ENCODE peak calls at places on chromosomes 5 and 9, in four cellular contexts. Q, R, W and Z are unnamed samples.

GRCh38 chr5:865771-866170 is 15.0 kb upstream of the ZDHHC11 start:
- DNase-seq in Q (no peak), R (no peak), W (no peak), Z (no peak)

GRCh38 chr5:7377761-7378160 is 18.2 kb upstream of the ADCY2 start:
- DNase-seq in Q (no peak), R (no peak), W (no peak), Z (no peak)

GRCh38 chr5:126070481-126070880 is 352.7 kb upstream of the GRAMD2B start:
- DNase-seq in Q (no peak), R (no peak), W (no peak), Z (no peak)

GRCh38 chr9:93097496-93098205 is 1.6 kb downstream of the CARD19 start:
- DNase-seq in Q (no peak), R (peak), W (no peak), Z (no peak)

GRCh38 chr9:82354260-82354659 is 365.7 kb downstream of the SPATA31D1 start:
- DNase-seq in Q (no peak), R (no peak), W (no peak), Z (no peak)

GRCh38 chr9:94084314-94084713 is at the start of gene PTPDC1:
- DNase-seq in Q (peak), R (no peak), W (no peak), Z (peak)

GRCh38 chr5:140041492-140042421 is 1.3 kb downstream of the NRG2 start:
- DNase-seq in Q (peak), R (peak), W (peak), Z (no peak)

GRCh38 chr5:151686673-151687378 is at the start of gene SPARC:
- DNase-seq in Q (peak), R (peak), W (peak), Z (peak)

GRCh38 chr5:146521403-146522106 is 5.6 kb upstream of the GPR151 start:
- DNase-seq in Q (no peak), R (no peak), W (no peak), Z (no peak)

GRCh38 chr9:87765521-87765920 is 39.6 kb downstream of the CTSL start:
- DNase-seq in Q (no peak), R (no peak), W (no peak), Z (no peak)

GRCh38 chr5:95861221-95861857 is 38.8 kb upstream of the GLRX start:
- DNase-seq in Q (no peak), R (peak), W (peak), Z (peak)

GRCh38 chr5:53109041-53109435 is 519 bp downstream of the MOCS2 start:
- DNase-seq in Q (peak), R (no peak), W (no peak), Z (no peak)

GRCh38 chr9:69945671-69946141 is 97.9 kb upstream of the MAMDC2 start:
- DNase-seq in Q (no peak), R (peak), W (peak), Z (no peak)

GRCh38 chr5:1827410-1828397 is 26.5 kb downstream of the NDUFS6 start:
- DNase-seq in Q (peak), R (no peak), W (peak), Z (no peak)

GRCh38 chr9:87285183-87285582 is 212.5 kb upstream of the DAPK1 start:
- DNase-seq in Q (no peak), R (peak), W (peak), Z (peak)

GRCh38 chr5:172943906-172944305 is 15.3 kb upstream of the RPL26L1 start:
- DNase-seq in Q (no peak), R (peak), W (no peak), Z (no peak)

GRCh38 chr9:131734165-131734610 is 5.7 kb downstream of the RAPGEF1 start:
- DNase-seq in Q (no peak), R (peak), W (no peak), Z (peak)

GRCh38 chr9:111967621-111968020 is 71.0 kb downstream of the UGCG start:
- DNase-seq in Q (no peak), R (no peak), W (no peak), Z (no peak)

GRCh38 chr5:57598756-57599155 is 116.1 kb upstream of the ACTBL2 start:
- DNase-seq in Q (no peak), R (no peak), W (no peak), Z (no peak)

GRCh38 chr9:89940625-89941024 is 335.8 kb downstream of the GADD45G start:
- DNase-seq in Q (no peak), R (no peak), W (no peak), Z (no peak)

GRCh38 chr9:14455243-14455642 is 141.3 kb upstream of the NFIB start:
- DNase-seq in Q (no peak), R (no peak), W (no peak), Z (no peak)

GRCh38 chr9:127898433-127899199 is 787 bp downstream of the ST6GALNAC6 start:
- DNase-seq in Q (peak), R (peak), W (peak), Z (peak)

GRCh38 chr9:16744386-16744785 is 126.1 kb downstream of the BNC2 start:
- DNase-seq in Q (no peak), R (no peak), W (no peak), Z (no peak)

GRCh38 chr5:77774981-77775772 is 962 bp downstream of the TBCA start:
- DNase-seq in Q (no peak), R (no peak), W (peak), Z (no peak)

GRCh38 chr5:115336201-115336720 is 39.8 kb upstream of the CCDC112 start:
- DNase-seq in Q (no peak), R (no peak), W (no peak), Z (no peak)

GRCh38 chr5:147437161-147437596 is 72.7 kb downstream of the DPYSL3 start:
- DNase-seq in Q (peak), R (no peak), W (no peak), Z (no peak)

GRCh38 chr5:477247-477646 is 34.3 kb downstream of the EXOC3 start:
- DNase-seq in Q (no peak), R (peak), W (no peak), Z (no peak)

GRCh38 chr5:62100201-62100600 is 205.8 kb upstream of the KIF2A start:
- DNase-seq in Q (no peak), R (no peak), W (no peak), Z (no peak)

DNA sequence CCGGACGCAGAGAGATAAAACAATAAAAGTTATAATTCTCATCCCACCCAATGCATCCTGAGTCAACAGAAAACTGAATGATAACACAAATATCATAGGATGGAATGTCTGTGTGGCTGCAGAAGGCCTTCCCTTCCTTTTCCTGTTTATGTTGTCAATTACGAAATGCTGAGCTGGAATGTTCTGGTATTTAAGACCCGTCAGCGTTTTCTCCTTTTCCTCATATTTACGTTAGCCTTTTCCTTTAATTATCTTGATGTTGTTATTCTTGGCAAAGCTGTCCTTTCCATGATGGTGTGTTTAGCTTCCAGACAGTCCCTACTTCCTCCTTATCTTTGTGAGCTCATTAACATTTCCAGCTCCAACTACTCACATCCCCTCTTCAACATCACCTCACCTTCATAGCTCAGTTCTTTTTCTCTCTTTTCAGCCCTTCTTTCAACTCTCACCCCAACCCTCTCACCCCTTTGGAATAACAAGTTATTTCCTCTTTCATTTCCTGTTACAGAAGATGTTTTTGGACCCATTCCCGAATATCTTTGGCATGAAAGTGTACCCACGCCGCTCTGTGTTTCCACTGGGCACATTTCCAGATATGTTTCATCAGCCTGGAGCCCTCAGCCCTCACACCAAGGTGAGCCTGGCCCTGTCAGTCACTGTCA is 221.6 kb downstream of the NR2F1-AS1 start:
- DNase-seq in Q (no peak), R (no peak), W (peak), Z (peak)
- H3K27ac ChIP-seq in Q (no peak), R (no peak), W (peak), Z (peak)

DNA sequence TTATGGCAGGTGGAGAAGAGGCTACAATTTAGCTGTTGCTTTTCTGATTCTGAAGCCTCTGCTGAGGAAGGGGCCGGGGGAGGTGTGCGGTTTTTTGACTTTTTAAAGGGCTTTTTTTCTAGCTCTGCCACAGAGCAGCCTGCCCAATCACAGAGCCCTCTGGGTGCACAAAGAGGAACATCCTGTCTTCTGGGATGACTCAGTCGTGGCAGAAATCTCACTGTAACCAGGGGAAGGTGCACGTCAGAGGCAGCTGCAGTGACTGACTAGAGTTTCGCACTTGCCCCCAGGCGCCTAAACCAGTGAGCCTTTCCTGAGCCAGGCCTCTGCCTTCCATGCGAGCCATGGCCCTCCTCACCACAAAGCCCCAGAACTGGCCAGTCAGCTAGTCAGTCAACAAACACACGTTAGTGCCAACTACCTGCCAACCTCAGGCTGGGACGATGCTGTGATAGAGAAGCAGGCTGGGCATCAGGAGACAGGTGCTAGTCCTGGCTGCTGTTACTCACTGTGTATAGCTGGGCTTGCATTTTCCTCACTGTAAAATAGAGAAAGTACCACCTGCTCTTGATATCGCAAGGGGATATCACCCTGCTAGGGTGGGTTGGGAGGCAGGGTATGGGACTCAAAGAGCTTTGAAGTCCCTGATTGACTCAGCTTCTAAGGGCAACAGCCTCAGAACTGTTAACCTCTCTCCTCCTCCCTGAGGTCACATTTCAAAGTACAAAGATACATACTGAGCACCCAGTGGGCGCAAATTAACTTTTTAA is 2.2 kb downstream of the AKNA start:
- DNase-seq in Q (no peak), R (peak), W (no peak), Z (peak)
- H3K4me3 ChIP-seq in Q (no peak), R (no peak), W (no peak), Z (no peak)

GRCh38 chr9:130040901-130041647 is 1.9 kb downstream of the FNBP1 start:
- DNase-seq in Q (no peak), R (no peak), W (no peak), Z (no peak)
- H3K27ac ChIP-seq in Q (no peak), R (no peak), W (no peak), Z (no peak)

GRCh38 chr5:54523534-54523933 is 6.0 kb downstream of the SNX18 start:
- DNase-seq in Q (no peak), R (no peak), W (no peak), Z (no peak)
- H3K4me3 ChIP-seq in Q (no peak), R (no peak), W (no peak), Z (no peak)